ENCODE peak calls at places on chromosomes 4 and X, in four cellular contexts. One of them, this sample, is unnamed.

GRCh38 chr4:57043304-57044251 is 64.9 kb downstream of the POLR2B start:
- DNase-seq in fibroblast of pulmonary artery: peak
- DNase-seq in stimulated activated CD4-positive, alpha-beta T cell treated with anti-CD3 and anti-CD28 coated beads, Interleukin-1b, Interleukin-23, amount 100 ng/mL, for 48 hours: no peak
- DNase-seq in adipocyte: peak
- DNase-seq in this sample: peak

GRCh38 chr4:120066182-120066524 is 495 bp downstream of the MAD2L1 start:
- DNase-seq in stimulated activated CD4-positive, alpha-beta T cell treated with anti-CD3 and anti-CD28 coated beads, Interleukin-1b, Interleukin-23, amount 100 ng/mL, for 48 hours: peak
- DNase-seq in adipocyte: no peak
- DNase-seq in fibroblast of pulmonary artery: no peak
- DNase-seq in this sample: no peak

GRCh38 chr4:7256989-7257810 is 64.9 kb downstream of the SORCS2 start:
- DNase-seq in adipocyte: no peak
- DNase-seq in stimulated activated CD4-positive, alpha-beta T cell treated with anti-CD3 and anti-CD28 coated beads, Interleukin-1b, Interleukin-23, amount 100 ng/mL, for 48 hours: no peak
- DNase-seq in fibroblast of pulmonary artery: no peak
- DNase-seq in this sample: no peak

GRCh38 chr4:37503231-37503630 is 182.9 kb downstream of the RELL1 start:
- DNase-seq in stimulated activated CD4-positive, alpha-beta T cell treated with anti-CD3 and anti-CD28 coated beads, Interleukin-1b, Interleukin-23, amount 100 ng/mL, for 48 hours: no peak
- DNase-seq in fibroblast of pulmonary artery: no peak
- DNase-seq in adipocyte: no peak
- DNase-seq in this sample: no peak

GRCh38 chr4:6908397-6909112 is 1.1 kb upstream of the TBC1D14 start:
- DNase-seq in fibroblast of pulmonary artery: no peak
- DNase-seq in adipocyte: no peak
- DNase-seq in stimulated activated CD4-positive, alpha-beta T cell treated with anti-CD3 and anti-CD28 coated beads, Interleukin-1b, Interleukin-23, amount 100 ng/mL, for 48 hours: no peak
- DNase-seq in this sample: peak

GRCh38 chr4:41384992-41385391 is 128.3 kb downstream of the UCHL1 start:
- DNase-seq in fibroblast of pulmonary artery: no peak
- DNase-seq in adipocyte: no peak
- DNase-seq in stimulated activated CD4-positive, alpha-beta T cell treated with anti-CD3 and anti-CD28 coated beads, Interleukin-1b, Interleukin-23, amount 100 ng/mL, for 48 hours: no peak
- DNase-seq in this sample: no peak

GRCh38 chr4:67151376-67152343 is 393.6 kb downstream of the CENPC start:
- DNase-seq in adipocyte: no peak
- DNase-seq in fibroblast of pulmonary artery: peak
- DNase-seq in stimulated activated CD4-positive, alpha-beta T cell treated with anti-CD3 and anti-CD28 coated beads, Interleukin-1b, Interleukin-23, amount 100 ng/mL, for 48 hours: no peak
- DNase-seq in this sample: no peak

GRCh38 chrX:68254738-68255645 is 178.3 kb downstream of the OPHN1 start:
- DNase-seq in adipocyte: no peak
- DNase-seq in fibroblast of pulmonary artery: no peak
- DNase-seq in stimulated activated CD4-positive, alpha-beta T cell treated with anti-CD3 and anti-CD28 coated beads, Interleukin-1b, Interleukin-23, amount 100 ng/mL, for 48 hours: no peak
- DNase-seq in this sample: no peak

GRCh38 chrX:28126886-28127285 is 145.6 kb upstream of the DCAF8L1 start:
- DNase-seq in adipocyte: no peak
- DNase-seq in stimulated activated CD4-positive, alpha-beta T cell treated with anti-CD3 and anti-CD28 coated beads, Interleukin-1b, Interleukin-23, amount 100 ng/mL, for 48 hours: no peak
- DNase-seq in fibroblast of pulmonary artery: no peak
- DNase-seq in this sample: no peak

GRCh38 chr4:161382655-161383054 is 781.1 kb downstream of the FSTL5 start:
- DNase-seq in fibroblast of pulmonary artery: no peak
- DNase-seq in stimulated activated CD4-positive, alpha-beta T cell treated with anti-CD3 and anti-CD28 coated beads, Interleukin-1b, Interleukin-23, amount 100 ng/mL, for 48 hours: no peak
- DNase-seq in adipocyte: no peak
- DNase-seq in this sample: no peak

GRCh38 chr4:148935179-148935578 is 493.0 kb upstream of the NR3C2 start:
- DNase-seq in adipocyte: no peak
- DNase-seq in fibroblast of pulmonary artery: no peak
- DNase-seq in stimulated activated CD4-positive, alpha-beta T cell treated with anti-CD3 and anti-CD28 coated beads, Interleukin-1b, Interleukin-23, amount 100 ng/mL, for 48 hours: no peak
- DNase-seq in this sample: no peak

GRCh38 chrX:33379839-33380238 is 168.5 kb upstream of the DMD start:
- DNase-seq in fibroblast of pulmonary artery: peak
- DNase-seq in stimulated activated CD4-positive, alpha-beta T cell treated with anti-CD3 and anti-CD28 coated beads, Interleukin-1b, Interleukin-23, amount 100 ng/mL, for 48 hours: no peak
- DNase-seq in adipocyte: no peak
- DNase-seq in this sample: no peak

GRCh38 chr4:15557806-15558550 is 88.3 kb downstream of the CC2D2A start:
- DNase-seq in stimulated activated CD4-positive, alpha-beta T cell treated with anti-CD3 and anti-CD28 coated beads, Interleukin-1b, Interleukin-23, amount 100 ng/mL, for 48 hours: no peak
- DNase-seq in fibroblast of pulmonary artery: no peak
- DNase-seq in adipocyte: no peak
- DNase-seq in this sample: no peak

GRCh38 chr4:42473071-42473684 is 75.9 kb downstream of the SHISA3 start:
- DNase-seq in stimulated activated CD4-positive, alpha-beta T cell treated with anti-CD3 and anti-CD28 coated beads, Interleukin-1b, Interleukin-23, amount 100 ng/mL, for 48 hours: no peak
- DNase-seq in fibroblast of pulmonary artery: no peak
- DNase-seq in adipocyte: no peak
- DNase-seq in this sample: no peak

GRCh38 chr4:121690001-121690400 is 6.8 kb downstream of the ANXA5 start:
- DNase-seq in stimulated activated CD4-positive, alpha-beta T cell treated with anti-CD3 and anti-CD28 coated beads, Interleukin-1b, Interleukin-23, amount 100 ng/mL, for 48 hours: no peak
- DNase-seq in adipocyte: peak
- DNase-seq in fibroblast of pulmonary artery: peak
- DNase-seq in this sample: peak

GRCh38 chr4:48033825-48034413 is 17.3 kb downstream of the NIPAL1 start:
- DNase-seq in fibroblast of pulmonary artery: peak
- DNase-seq in adipocyte: peak
- DNase-seq in stimulated activated CD4-positive, alpha-beta T cell treated with anti-CD3 and anti-CD28 coated beads, Interleukin-1b, Interleukin-23, amount 100 ng/mL, for 48 hours: peak
- DNase-seq in this sample: peak

GRCh38 chrX:39472161-39472560 is 625.6 kb downstream of the BCOR start:
- DNase-seq in fibroblast of pulmonary artery: no peak
- DNase-seq in stimulated activated CD4-positive, alpha-beta T cell treated with anti-CD3 and anti-CD28 coated beads, Interleukin-1b, Interleukin-23, amount 100 ng/mL, for 48 hours: no peak
- DNase-seq in adipocyte: no peak
- DNase-seq in this sample: no peak

GRCh38 chr4:152079543-152080293 is 318.9 kb upstream of the GATB start:
- DNase-seq in stimulated activated CD4-positive, alpha-beta T cell treated with anti-CD3 and anti-CD28 coated beads, Interleukin-1b, Interleukin-23, amount 100 ng/mL, for 48 hours: peak
- DNase-seq in adipocyte: no peak
- DNase-seq in fibroblast of pulmonary artery: no peak
- DNase-seq in this sample: no peak

GRCh38 chr4:41471672-41472071 is 66.3 kb upstream of the LIMCH1 start:
- DNase-seq in adipocyte: no peak
- DNase-seq in fibroblast of pulmonary artery: no peak
- DNase-seq in stimulated activated CD4-positive, alpha-beta T cell treated with anti-CD3 and anti-CD28 coated beads, Interleukin-1b, Interleukin-23, amount 100 ng/mL, for 48 hours: no peak
- DNase-seq in this sample: no peak

GRCh38 chr4:164011791-164012190 is 517.3 kb downstream of the TMA16 start:
- DNase-seq in fibroblast of pulmonary artery: no peak
- DNase-seq in stimulated activated CD4-positive, alpha-beta T cell treated with anti-CD3 and anti-CD28 coated beads, Interleukin-1b, Interleukin-23, amount 100 ng/mL, for 48 hours: no peak
- DNase-seq in adipocyte: no peak
- DNase-seq in this sample: no peak

GRCh38 chr4:106041294-106042002 is 146.2 kb downstream of the NPNT start:
- DNase-seq in adipocyte: no peak
- DNase-seq in stimulated activated CD4-positive, alpha-beta T cell treated with anti-CD3 and anti-CD28 coated beads, Interleukin-1b, Interleukin-23, amount 100 ng/mL, for 48 hours: no peak
- DNase-seq in fibroblast of pulmonary artery: no peak
- DNase-seq in this sample: no peak

GRCh38 chr4:12050357-12050756 is 621.7 kb upstream of the HS3ST1 start:
- DNase-seq in fibroblast of pulmonary artery: no peak
- DNase-seq in stimulated activated CD4-positive, alpha-beta T cell treated with anti-CD3 and anti-CD28 coated beads, Interleukin-1b, Interleukin-23, amount 100 ng/mL, for 48 hours: no peak
- DNase-seq in adipocyte: no peak
- DNase-seq in this sample: no peak

GRCh38 chrX:40757058-40757457 is 21.7 kb upstream of the MED14 start:
- DNase-seq in stimulated activated CD4-positive, alpha-beta T cell treated with anti-CD3 and anti-CD28 coated beads, Interleukin-1b, Interleukin-23, amount 100 ng/mL, for 48 hours: no peak
- DNase-seq in fibroblast of pulmonary artery: no peak
- DNase-seq in adipocyte: no peak
- DNase-seq in this sample: peak

GRCh38 chrX:29071525-29071924 is 484.3 kb downstream of the IL1RAPL1 start:
- DNase-seq in adipocyte: peak
- DNase-seq in fibroblast of pulmonary artery: no peak
- DNase-seq in stimulated activated CD4-positive, alpha-beta T cell treated with anti-CD3 and anti-CD28 coated beads, Interleukin-1b, Interleukin-23, amount 100 ng/mL, for 48 hours: no peak
- DNase-seq in this sample: no peak

GRCh38 chrX:28549839-28550238 is 37.4 kb upstream of the IL1RAPL1 start:
- DNase-seq in stimulated activated CD4-positive, alpha-beta T cell treated with anti-CD3 and anti-CD28 coated beads, Interleukin-1b, Interleukin-23, amount 100 ng/mL, for 48 hours: no peak
- DNase-seq in fibroblast of pulmonary artery: no peak
- DNase-seq in adipocyte: no peak
- DNase-seq in this sample: no peak

GRCh38 chr4:56450342-56450741 is 14.3 kb downstream of the PAICS start:
- DNase-seq in stimulated activated CD4-positive, alpha-beta T cell treated with anti-CD3 and anti-CD28 coated beads, Interleukin-1b, Interleukin-23, amount 100 ng/mL, for 48 hours: no peak
- DNase-seq in fibroblast of pulmonary artery: no peak
- DNase-seq in adipocyte: no peak
- DNase-seq in this sample: no peak

GRCh38 chr4:40434126-40434692 is 99.1 kb downstream of the CHRNA9 start:
- DNase-seq in fibroblast of pulmonary artery: no peak
- DNase-seq in adipocyte: no peak
- DNase-seq in stimulated activated CD4-positive, alpha-beta T cell treated with anti-CD3 and anti-CD28 coated beads, Interleukin-1b, Interleukin-23, amount 100 ng/mL, for 48 hours: no peak
- DNase-seq in this sample: no peak

GRCh38 chr4:84479663-84480062 is 19.4 kb downstream of the NKX6-1 start:
- DNase-seq in fibroblast of pulmonary artery: no peak
- DNase-seq in stimulated activated CD4-positive, alpha-beta T cell treated with anti-CD3 and anti-CD28 coated beads, Interleukin-1b, Interleukin-23, amount 100 ng/mL, for 48 hours: no peak
- DNase-seq in adipocyte: no peak
- DNase-seq in this sample: no peak

GRCh38 chrX:1212532-1212931 is at the start of gene CRLF2:
- DNase-seq in stimulated activated CD4-positive, alpha-beta T cell treated with anti-CD3 and anti-CD28 coated beads, Interleukin-1b, Interleukin-23, amount 100 ng/mL, for 48 hours: peak
- DNase-seq in adipocyte: peak
- DNase-seq in fibroblast of pulmonary artery: no peak
- DNase-seq in this sample: no peak

GRCh38 chr4:183326853-183327252 is 4.6 kb upstream of the CLDN24 start:
- DNase-seq in fibroblast of pulmonary artery: peak
- DNase-seq in stimulated activated CD4-positive, alpha-beta T cell treated with anti-CD3 and anti-CD28 coated beads, Interleukin-1b, Interleukin-23, amount 100 ng/mL, for 48 hours: no peak
- DNase-seq in adipocyte: no peak
- DNase-seq in this sample: no peak

GRCh38 chr4:158327525-158327924 is 117.2 kb downstream of the TMEM144 start:
- DNase-seq in stimulated activated CD4-positive, alpha-beta T cell treated with anti-CD3 and anti-CD28 coated beads, Interleukin-1b, Interleukin-23, amount 100 ng/mL, for 48 hours: no peak
- DNase-seq in adipocyte: no peak
- DNase-seq in fibroblast of pulmonary artery: no peak
- DNase-seq in this sample: no peak

GRCh38 chrX:25976683-25977310 is 161.3 kb upstream of the MAGEB18 start:
- DNase-seq in fibroblast of pulmonary artery: no peak
- DNase-seq in adipocyte: no peak
- DNase-seq in stimulated activated CD4-positive, alpha-beta T cell treated with anti-CD3 and anti-CD28 coated beads, Interleukin-1b, Interleukin-23, amount 100 ng/mL, for 48 hours: no peak
- DNase-seq in this sample: no peak

GRCh38 chr4:153645183-153645582 is 38.9 kb upstream of the TLR2 start:
- DNase-seq in fibroblast of pulmonary artery: no peak
- DNase-seq in adipocyte: no peak
- DNase-seq in stimulated activated CD4-positive, alpha-beta T cell treated with anti-CD3 and anti-CD28 coated beads, Interleukin-1b, Interleukin-23, amount 100 ng/mL, for 48 hours: peak
- DNase-seq in this sample: no peak

GRCh38 chr4:165877291-165877690 is 4.3 kb downstream of the TLL1 start:
- DNase-seq in fibroblast of pulmonary artery: peak
- DNase-seq in stimulated activated CD4-positive, alpha-beta T cell treated with anti-CD3 and anti-CD28 coated beads, Interleukin-1b, Interleukin-23, amount 100 ng/mL, for 48 hours: no peak
- DNase-seq in adipocyte: peak
- DNase-seq in this sample: peak